ENCODE peak calls at places on chromosomes 1 and 21, in four cellular contexts. U is WTC11, I is K562, M is HepG2. G is an unnamed sample.

GRCh38 chr1:84225636-84226035 is 75.9 kb upstream of the SAMD13 start:
- DNase-seq in U (no peak), I (no peak), M (no peak), G (no peak)

GRCh38 chr1:52057876-52058275 is 1.8 kb downstream of the BTF3L4 start:
- DNase-seq in I (no peak), U (no peak), M (no peak), G (no peak)

GRCh38 chr1:174875306-174875705 is 124.4 kb upstream of the CACYBP start:
- DNase-seq in M (peak), I (peak), U (peak), G (peak)

GRCh38 chr21:36388835-36389234 is 3.6 kb downstream of the CHAF1B start:
- DNase-seq in I (no peak), M (no peak), U (peak), G (peak)

GRCh38 chr1:70706381-70707173 is 295.5 kb downstream of the CTH start:
- DNase-seq in M (no peak), U (peak), I (no peak), G (no peak)

GRCh38 chr21:45601551-45601950 is 42.0 kb upstream of the PCBP3 start:
- DNase-seq in U (peak), I (no peak), M (no peak), G (no peak)

GRCh38 chr1:23020731-23021130 is 1.5 kb downstream of the KDM1A start:
- DNase-seq in M (peak), I (no peak), U (no peak), G (no peak)

GRCh38 chr21:41952568-41953248 is 1.1 kb downstream of the C2CD2 start:
- DNase-seq in U (peak), I (no peak), M (no peak), G (no peak)

GRCh38 chr1:234619794-234620247 is 9.8 kb upstream of the IRF2BP2 start:
- DNase-seq in U (no peak), M (peak), I (no peak), G (no peak)

GRCh38 chr21:41672543-41672915 is 94.3 kb downstream of the RIPK4 start:
- DNase-seq in M (no peak), U (no peak), I (no peak), G (no peak)

GRCh38 chr21:26773058-26773457 is 72.2 kb downstream of the ADAMTS1 start:
- DNase-seq in U (no peak), M (no peak), I (no peak), G (no peak)

DNA sequence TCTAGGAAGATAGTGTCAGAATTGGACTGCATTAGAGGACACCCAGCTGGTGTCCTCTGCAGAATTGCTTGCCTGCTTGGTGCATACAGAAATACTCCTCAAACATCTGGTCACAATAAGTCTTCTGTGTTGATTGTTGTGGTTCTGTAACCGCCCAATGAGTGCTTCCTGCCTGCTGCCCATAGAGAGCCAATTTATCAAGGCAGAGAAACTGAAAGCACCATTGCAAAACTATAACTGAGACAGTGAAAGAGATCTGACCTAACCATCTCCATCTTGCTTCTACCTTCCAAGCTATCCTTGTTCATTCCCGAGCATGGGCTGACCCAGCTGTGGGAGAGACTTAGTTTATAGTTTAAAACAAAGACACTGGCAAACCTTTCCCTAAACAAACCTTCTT is 462.4 kb upstream of the RGS18 start:
- DNase-seq in I (no peak), M (no peak), U (no peak), G (no peak)
- TF ChIP-seq ELF4 in I (no peak), M (no peak), U (no peak), G (no peak)

GRCh38 chr1:228727682-228728171 is 7.6 kb upstream of the RHOU start:
- DNase-seq in M (no peak), I (no peak), U (no peak), G (no peak)
- TF ChIP-seq ELF4 in M (no peak), I (no peak), U (no peak), G (no peak)

GRCh38 chr1:43979528-43980254 is 681 bp downstream of the B4GALT2 start:
- DNase-seq in I (peak), U (peak), M (peak), G (no peak)
- TF ChIP-seq ELF4 in I (no peak), U (no peak), M (no peak), G (no peak)

DNA sequence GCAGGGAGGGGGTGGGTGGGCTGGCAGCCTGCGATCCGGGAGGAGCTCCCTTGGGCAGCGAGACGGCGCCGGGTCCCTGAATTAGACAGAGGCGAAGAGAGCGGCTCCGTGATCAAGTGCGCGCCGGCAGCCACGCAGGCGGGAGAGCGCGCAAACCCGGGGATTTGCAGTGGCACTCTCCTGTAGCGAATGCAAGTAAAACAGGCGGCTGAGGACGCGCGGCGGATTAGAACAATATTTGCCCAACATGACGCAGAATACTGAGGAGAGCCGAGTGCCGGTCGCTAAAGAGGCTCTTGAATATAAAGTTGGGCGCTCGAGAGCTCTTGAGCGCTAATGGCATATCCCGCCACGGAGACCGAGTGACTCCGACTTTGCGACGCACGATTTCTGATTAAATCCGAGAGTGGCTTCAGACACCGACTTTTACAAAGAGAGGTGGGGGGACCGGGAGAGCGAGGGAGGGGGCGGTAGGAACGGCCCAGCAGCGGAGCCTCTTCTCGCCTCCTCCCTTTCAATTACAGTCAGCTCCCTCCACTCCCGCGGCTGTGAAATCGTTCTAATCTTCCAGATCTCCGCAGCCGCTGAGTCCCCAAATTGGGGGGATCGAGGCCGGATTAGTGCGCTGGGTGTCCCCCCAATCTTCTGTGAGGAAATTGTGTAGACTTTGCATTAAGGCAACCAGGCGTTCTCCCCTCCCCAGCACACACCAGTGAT is 2.2 kb downstream of the PAX7 start:
- DNase-seq in I (no peak), M (no peak), U (peak), G (no peak)
- TF ChIP-seq ELF4 in I (no peak), M (no peak), U (no peak), G (no peak)

DNA sequence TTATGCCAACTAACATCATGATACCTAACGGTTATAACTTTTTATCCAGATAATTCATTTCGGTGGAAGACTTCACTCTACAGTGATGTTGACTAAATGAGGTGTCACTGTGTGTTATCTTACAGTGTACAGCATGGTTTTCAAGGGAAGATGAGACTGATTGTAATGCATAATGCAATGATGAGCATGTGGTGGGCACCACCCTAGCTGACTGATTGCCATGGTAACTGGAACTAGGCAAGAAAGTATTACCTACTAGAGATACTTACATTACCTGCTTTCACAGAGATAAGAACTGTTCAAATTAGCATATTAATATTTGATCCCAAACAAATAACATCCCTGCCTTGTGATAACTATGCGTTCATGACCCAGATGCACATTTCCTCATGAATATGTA is 29.3 kb downstream of the TRABD2B start:
- DNase-seq in M (no peak), I (no peak), U (no peak), G (no peak)
- TF ChIP-seq ELF4 in M (no peak), I (no peak), U (no peak), G (no peak)

GRCh38 chr1:94143173-94143808 is 22.3 kb upstream of the ABCA4 start:
- DNase-seq in U (no peak), M (no peak), I (no peak), G (no peak)
- TF ChIP-seq ELF4 in U (no peak), M (no peak), I (no peak), G (no peak)

G was measured in HEK293T.